ENCODE peak calls at places on chromosomes 3 and 15, in six cellular contexts. F is activated CD4-positive, CD25-positive, alpha-beta regulatory T cell; Q is NCI-H446 treated with DMSO at 0.1 percent for 48 hours; W is lung; O is left ventricle myocardium inferior; M is HT1080. E is an unnamed sample.

GRCh38 chr15:74781673-74782595 is at the start of gene CSK:
- DNase-seq in F (peak), Q (no peak), W (peak), O (peak), M (no peak), E (peak)

GRCh38 chr3:18429021-18429745 is 4.0 kb upstream of the SATB1 start:
- DNase-seq in F (no peak), Q (no peak), W (no peak), O (no peak), M (no peak), E (no peak)

GRCh38 chr3:102570551-102570950 is 135.7 kb downstream of the ZPLD1 start:
- DNase-seq in F (no peak), Q (no peak), W (no peak), O (no peak), M (no peak), E (no peak)

GRCh38 chr15:92811514-92811913 is 88.6 kb upstream of the CHD2 start:
- DNase-seq in F (no peak), Q (no peak), W (no peak), O (no peak), M (no peak), E (no peak)

GRCh38 chr15:88345962-88346361 is 89.4 kb upstream of the NTRK3 start:
- DNase-seq in F (no peak), Q (no peak), W (no peak), O (no peak), M (no peak), E (no peak)

GRCh38 chr3:25663324-25664065 is 1.2 kb downstream of the TOP2B start:
- DNase-seq in F (no peak), Q (no peak), W (no peak), O (no peak), M (peak), E (no peak)

GRCh38 chr3:150215616-150216015 is 192.5 kb upstream of the TSC22D2 start:
- DNase-seq in F (no peak), Q (no peak), W (no peak), O (no peak), M (no peak), E (no peak)

GRCh38 chr3:106086636-106087035 is 217.8 kb upstream of the CBLB start:
- DNase-seq in F (no peak), Q (no peak), W (no peak), O (no peak), M (peak), E (no peak)

GRCh38 chr3:189690237-189690636 is 59.0 kb downstream of the TP63 start:
- DNase-seq in F (no peak), Q (no peak), W (no peak), O (no peak), M (no peak), E (no peak)

GRCh38 chr3:47444103-47444502 is 31.6 kb downstream of the SCAP start:
- DNase-seq in F (no peak), Q (no peak), W (no peak), O (no peak), M (no peak), E (no peak)

GRCh38 chr3:10198226-10198625 is 33.5 kb downstream of the IRAK2 start:
- DNase-seq in F (no peak), Q (no peak), W (no peak), O (no peak), M (no peak), E (no peak)

GRCh38 chr15:41350057-41350717 is 17.5 kb downstream of the NUSAP1 start:
- DNase-seq in F (no peak), Q (no peak), W (no peak), O (no peak), M (no peak), E (peak)

E was measured in adrenal gland.